ENCODE peak calls at places on chromosomes 12 and 14, in seven cellular contexts. B, Y, Z, Q, L, F and N are unnamed samples.
A peak's percentile ranks its signal among the peaks of the same experiment; 100 is the strongest.

GRCh38 chr14:34682787-34683321 is 31.5 kb downstream of the CFL2 start:
- DNase-seq in B (no peak), Y (no peak), Z (no peak), Q (no peak), L (no peak), F (peak; percentile 27), N (no peak)

GRCh38 chr12:12718853-12719252 is 1.7 kb downstream of the CDKN1B start:
- DNase-seq in B (peak; percentile 76), Y (peak; percentile 60), Z (peak; percentile 40), Q (peak; percentile 10), L (no peak), F (peak; percentile 54), N (no peak)

GRCh38 chr14:99560946-99561683 is 42.9 kb downstream of the CCDC85C start:
- DNase-seq in B (no peak), Y (no peak), Z (no peak), Q (peak; percentile 52), L (no peak), F (no peak), N (no peak)

GRCh38 chr12:92544321-92544720 is 158.5 kb upstream of the PLEKHG7 start:
- DNase-seq in B (no peak), Y (no peak), Z (no peak), Q (no peak), L (peak; percentile 24), F (no peak), N (no peak)

GRCh38 chr12:132389066-132389465 is 59.7 kb upstream of the GALNT9 start:
- DNase-seq in B (no peak), Y (no peak), Z (no peak), Q (no peak), L (no peak), F (no peak), N (no peak)

GRCh38 chr14:74950795-74951442 is 4.5 kb downstream of the PGF start:
- DNase-seq in B (peak; percentile 48), Y (no peak), Z (no peak), Q (no peak), L (peak; percentile 84), F (no peak), N (no peak)

GRCh38 chr12:97283297-97283696 is 179.3 kb upstream of the RMST start:
- DNase-seq in B (no peak), Y (no peak), Z (peak; percentile 16), Q (no peak), L (no peak), F (no peak), N (no peak)

GRCh38 chr14:81392976-81393643 is 7.0 kb downstream of the STON2 start:
- DNase-seq in B (no peak), Y (no peak), Z (no peak), Q (no peak), L (no peak), F (no peak), N (no peak)

GRCh38 chr14:105665247-105665950 is 139.0 kb downstream of the TMEM121 start:
- DNase-seq in B (no peak), Y (no peak), Z (no peak), Q (no peak), L (no peak), F (no peak), N (no peak)

GRCh38 chr14:24398298-24398942 is 383 bp upstream of the NYNRIN start:
- DNase-seq in B (no peak), Y (no peak), Z (no peak), Q (no peak), L (peak; percentile 73), F (peak; percentile 49), N (no peak)

GRCh38 chr12:106369624-106370346 is 12.2 kb downstream of the POLR3B start:
- DNase-seq in B (peak; percentile 88), Y (peak; percentile 93), Z (no peak), Q (peak; percentile 86), L (peak; percentile 12), F (peak; percentile 77), N (no peak)

GRCh38 chr14:96797943-96798349 is 764 bp downstream of the VRK1 start:
- DNase-seq in B (no peak), Y (peak; percentile 46), Z (no peak), Q (no peak), L (no peak), F (no peak), N (no peak)

GRCh38 chr14:58899317-58899713 is 261.6 kb downstream of the DACT1 start:
- DNase-seq in B (peak; percentile 92), Y (peak; percentile 90), Z (no peak), Q (peak; percentile 74), L (no peak), F (peak; percentile 83), N (peak; percentile 26)

GRCh38 chr14:53001787-53002378 is 51.0 kb upstream of the FERMT2 start:
- DNase-seq in B (no peak), Y (no peak), Z (no peak), Q (no peak), L (no peak), F (no peak), N (no peak)

GRCh38 chr12:30927210-30927576 is 645 bp downstream of the TSPAN11 start:
- DNase-seq in B (no peak), Y (peak; percentile 8), Z (no peak), Q (no peak), L (no peak), F (no peak), N (no peak)

GRCh38 chr12:30923057-30923456 is 3.5 kb upstream of the TSPAN11 start:
- DNase-seq in B (no peak), Y (no peak), Z (no peak), Q (no peak), L (no peak), F (no peak), N (no peak)

GRCh38 chr12:30928356-30929264 is 2.1 kb downstream of the TSPAN11 start:
- DNase-seq in B (no peak), Y (no peak), Z (no peak), Q (no peak), L (no peak), F (no peak), N (no peak)

GRCh38 chr12:30926243-30927209 is at the start of gene TSPAN11:
- DNase-seq in B (peak; percentile 26), Y (peak; percentile 81), Z (no peak), Q (no peak), L (peak; percentile 79), F (peak; percentile 31), N (no peak)

GRCh38 chr12:30925607-30926242 is 823 bp upstream of the TSPAN11 start:
- DNase-seq in B (no peak), Y (no peak), Z (no peak), Q (no peak), L (no peak), F (no peak), N (no peak)
- H3K4me2 ChIP-seq in B (peak overlapping the region; percentile 53), Y (peak overlapping the region; percentile 82), Z (no peak overlapping the region), Q (no peak overlapping the region), L (peak overlapping the region; percentile 93), F (no peak overlapping the region), N (no peak overlapping the region)

GRCh38 chr12:104600790-104601739 is 144.3 kb downstream of the CHST11 start:
- DNase-seq in B (no peak), Y (no peak), Z (no peak), Q (no peak), L (no peak), F (peak; percentile 31), N (no peak)

GRCh38 chr12:104598342-104599271 is 141.9 kb downstream of the CHST11 start:
- DNase-seq in B (no peak), Y (no peak), Z (no peak), Q (no peak), L (no peak), F (no peak), N (no peak)

GRCh38 chr12:104596876-104597833 is 140.4 kb downstream of the CHST11 start:
- DNase-seq in B (no peak), Y (no peak), Z (no peak), Q (peak; percentile 25), L (no peak), F (no peak), N (no peak)

GRCh38 chr12:104599985-104600712 is 143.4 kb downstream of the CHST11 start:
- DNase-seq in B (no peak), Y (no peak), Z (no peak), Q (no peak), L (no peak), F (no peak), N (no peak)

DNA sequence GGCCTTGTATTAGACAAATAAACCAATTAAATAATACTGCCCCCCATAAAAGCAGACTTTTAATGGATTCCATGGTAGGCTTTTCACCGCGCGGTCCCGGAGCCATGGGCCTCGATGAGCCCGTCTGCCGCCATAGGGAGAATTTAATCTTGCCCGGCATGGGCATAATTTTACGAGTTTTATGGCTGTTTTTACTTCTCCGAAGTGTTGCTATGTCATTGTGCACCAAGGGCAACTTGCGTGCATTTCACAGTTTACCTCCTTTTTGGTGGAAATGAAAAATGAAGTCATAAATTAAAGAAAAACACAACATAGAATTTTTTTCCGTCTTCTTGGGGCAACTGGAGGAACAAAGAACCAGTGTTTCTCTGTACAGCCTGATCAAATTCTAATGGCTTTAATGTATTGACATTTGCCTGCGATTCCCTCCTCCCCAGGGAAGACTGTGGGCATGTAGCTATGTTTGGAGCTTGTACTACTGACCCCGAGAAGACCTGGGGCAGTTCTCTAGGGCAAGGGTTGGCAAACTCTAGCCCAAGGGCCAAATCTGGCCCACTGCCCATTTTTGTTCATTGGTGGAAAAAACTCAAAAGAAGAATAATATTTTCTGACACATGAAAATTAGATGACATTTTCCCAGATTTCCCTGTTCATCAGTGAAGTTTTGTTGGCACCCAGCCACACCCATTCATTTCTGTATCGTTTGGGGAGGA is 142.7 kb downstream of the CHST11 start:
- DNase-seq in B (no peak), Y (no peak), Z (no peak), Q (no peak), L (no peak), F (no peak), N (no peak)
- H2AFZ ChIP-seq in B (no peak overlapping the region), Y (no peak overlapping the region), Z (no peak overlapping the region), Q (no peak overlapping the region), L (no peak overlapping the region), F (no peak overlapping the region), N (no peak overlapping the region)

GRCh38 chr12:109571773-109572505 is 1.4 kb downstream of the MMAB start:
- DNase-seq in B (no peak), Y (no peak), Z (no peak), Q (no peak), L (no peak), F (no peak), N (no peak)
- H3K4me3 ChIP-seq in B (no peak overlapping the region), Y (no peak overlapping the region), Z (no peak overlapping the region), Q (peak overlapping the region; percentile 81), L (no peak overlapping the region), F (no peak overlapping the region), N (peak overlapping the region; percentile 71)

DNA sequence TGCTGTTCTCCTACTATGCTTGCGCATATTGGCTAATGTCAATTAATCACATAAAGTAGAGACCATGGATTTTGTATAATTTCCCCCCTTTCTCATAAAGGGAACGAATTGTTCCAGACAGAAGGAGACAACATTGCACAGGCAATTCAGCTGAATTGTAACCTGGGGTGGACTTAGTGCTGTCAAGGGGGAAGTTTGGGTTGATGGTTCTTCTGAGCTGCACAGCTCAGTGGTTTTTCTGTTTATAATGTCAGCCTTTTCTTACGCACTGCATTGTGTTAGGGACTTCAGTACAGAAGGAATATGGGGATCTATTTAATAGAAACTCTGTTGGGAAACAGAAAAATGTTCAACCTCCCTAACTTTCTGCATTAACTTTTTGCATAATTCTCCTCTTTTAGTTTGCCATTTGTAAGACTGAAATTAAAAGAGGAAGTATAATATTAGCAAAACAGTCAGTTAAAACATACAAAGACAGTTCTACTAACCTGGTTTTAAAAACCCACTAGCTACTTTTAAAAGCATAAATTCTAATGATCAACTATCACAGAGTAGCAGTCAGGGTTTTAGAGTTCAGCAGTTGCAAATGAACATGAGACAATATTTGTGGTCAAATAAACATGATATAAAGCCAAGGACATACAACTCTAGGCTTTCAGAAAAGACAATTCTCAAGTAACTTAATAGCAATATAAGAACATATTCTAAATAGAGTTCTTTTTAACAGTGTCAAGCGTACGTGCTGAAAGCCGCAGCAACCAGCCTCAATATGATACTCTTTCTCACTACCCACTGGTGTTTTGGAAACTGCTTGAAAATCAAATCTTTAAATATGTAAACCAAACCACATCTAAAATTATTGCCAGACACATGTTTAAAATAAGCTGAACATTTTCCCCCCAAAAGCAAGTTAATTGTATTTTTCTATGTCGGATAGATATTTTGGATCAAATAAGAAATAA is 393.0 kb downstream of the FSCB start:
- DNase-seq in B (no peak), Y (no peak), Z (no peak), Q (no peak), L (no peak), F (no peak), N (no peak)
- H3K4me2 ChIP-seq in B (no peak overlapping the region), Y (no peak overlapping the region), Z (no peak overlapping the region), Q (no peak overlapping the region), L (no peak overlapping the region), F (no peak overlapping the region), N (no peak overlapping the region)